ENCODE peak calls at places on chromosomes 5 and 9, in seven cellular contexts. O is IMR-90; Y is AG09319; R is fibroblast of the aortic adventitia; G is stimulated activated naive CD8-positive, alpha-beta T cell treated with anti-CD3 and anti-CD28 coated beads, Interleukin-15, Interleukin-2, amounts not matched to agents 100 U/mL and 50 U/mL, for 24 hours; S is DMS79 treated with DMSO at 0.1 percent for 48 hours; W is A549. L is an unnamed sample.

GRCh38 chr5:24510523-24510988 is 134.2 kb downstream of the CDH10 start:
- DNase-seq in G (no peak), Y (no peak), S (no peak), O (no peak), W (no peak), R (no peak), L (no peak)

GRCh38 chr9:130337784-130338380 is 72.3 kb downstream of the HMCN2 start:
- DNase-seq in W (no peak), S (no peak), O (no peak), Y (no peak), G (no peak), R (no peak), L (no peak)

GRCh38 chr9:530681-531080 is 310.8 kb upstream of the DMRT1 start:
- DNase-seq in R (peak), O (peak), S (no peak), G (no peak), Y (no peak), W (no peak), L (no peak)

GRCh38 chr5:150458819-150459557 is 9.4 kb upstream of the RPS14 start:
- DNase-seq in R (peak), S (peak), Y (no peak), W (peak), G (peak), O (peak), L (peak)

GRCh38 chr9:136886610-136887597 is 588 bp downstream of the TRAF2 start:
- DNase-seq in G (peak), R (peak), O (peak), S (no peak), Y (no peak), W (peak), L (peak)

GRCh38 chr9:72065076-72065475 is 4.7 kb upstream of the C9orf57 start:
- DNase-seq in G (no peak), W (no peak), S (no peak), O (no peak), Y (no peak), R (peak), L (no peak)

GRCh38 chr5:176796411-176796810 is 13.9 kb upstream of the UNC5A start:
- DNase-seq in Y (no peak), G (no peak), S (no peak), R (no peak), O (no peak), W (no peak), L (no peak)

GRCh38 chr9:7960615-7961014 is 161.0 kb upstream of the DMAC1 start:
- DNase-seq in R (no peak), Y (no peak), G (no peak), S (no peak), W (no peak), O (no peak), L (no peak)

GRCh38 chr5:38420691-38421395 is 135.6 kb downstream of the LIFR start:
- DNase-seq in R (peak), O (peak), W (peak), S (peak), Y (no peak), G (peak), L (peak)

GRCh38 chr5:72067682-72068470 is 39.4 kb upstream of the MAP1B start:
- DNase-seq in O (peak), S (no peak), G (no peak), Y (peak), W (peak), R (peak), L (no peak)

GRCh38 chr5:149615976-149616375 is 34.7 kb downstream of the ARHGEF37 start:
- DNase-seq in W (no peak), R (no peak), G (no peak), S (no peak), O (no peak), Y (no peak), L (no peak)

GRCh38 chr9:126301985-126302603 is 24.5 kb upstream of the MVB12B start:
- DNase-seq in O (peak), Y (peak), W (peak), S (peak), G (peak), R (peak), L (no peak)

GRCh38 chr5:143509758-143510221 is 106.3 kb upstream of the NR3C1 start:
- DNase-seq in R (no peak), O (no peak), Y (no peak), G (no peak), W (no peak), S (no peak), L (no peak)

GRCh38 chr5:87099246-87099914 is 168.3 kb upstream of the RASA1 start:
- DNase-seq in G (no peak), S (no peak), O (no peak), R (no peak), Y (no peak), W (no peak), L (no peak)

GRCh38 chr9:137809038-137809630 is 68.4 kb upstream of the CACNA1B start:
- DNase-seq in G (no peak), R (no peak), Y (no peak), S (no peak), O (no peak), W (no peak), L (no peak)

GRCh38 chr5:141825836-141826560 is 52.2 kb downstream of the PCDH1 start:
- DNase-seq in O (no peak), G (no peak), S (no peak), W (peak), Y (no peak), R (no peak), L (no peak)

GRCh38 chr5:152514827-152515397 is 109.8 kb upstream of the NMUR2 start:
- DNase-seq in G (no peak), W (peak), O (peak), S (peak), Y (no peak), R (peak), L (no peak)

GRCh38 chr5:172606156-172606785 is 34.8 kb upstream of the NEURL1B start:
- DNase-seq in Y (no peak), O (no peak), G (no peak), W (no peak), R (no peak), S (no peak), L (no peak)

GRCh38 chr5:151078490-151079262 is 2.2 kb downstream of the TNIP1 start:
- DNase-seq in Y (no peak), O (no peak), W (no peak), R (no peak), G (peak), S (no peak), L (no peak)

GRCh38 chr5:39826051-39826450 is 401.3 kb upstream of the DAB2 start:
- DNase-seq in G (no peak), O (no peak), S (no peak), R (no peak), W (no peak), Y (no peak), L (no peak)

GRCh38 chr9:128049788-128050187 is 17.3 kb downstream of the NAIF1 start:
- DNase-seq in Y (no peak), G (no peak), S (no peak), O (no peak), R (no peak), W (no peak), L (no peak)

GRCh38 chr9:93682155-93682968 is 106.0 kb downstream of the PHF2 start:
- DNase-seq in G (peak), S (peak), W (peak), R (peak), O (peak), Y (peak), L (peak)

GRCh38 chr5:173750538-173751265 is 134.3 kb upstream of the BOD1 start:
- DNase-seq in S (no peak), G (no peak), O (no peak), W (no peak), Y (no peak), R (no peak), L (no peak)

GRCh38 chr5:150085950-150086715 is at the start of gene CSF1R:
- DNase-seq in W (no peak), O (no peak), R (no peak), S (no peak), Y (no peak), G (no peak), L (no peak)

GRCh38 chr9:130201974-130202373 is 29.8 kb downstream of the NCS1 start:
- DNase-seq in W (no peak), R (no peak), S (no peak), Y (no peak), O (no peak), G (no peak), L (no peak)

GRCh38 chr5:172559004-172559932 is 81.8 kb upstream of the NEURL1B start:
- DNase-seq in R (peak), W (no peak), G (no peak), O (peak), Y (peak), S (peak), L (no peak)

GRCh38 chr9:97900103-97900737 is 22.1 kb downstream of the TRMO start:
- DNase-seq in R (peak), S (no peak), Y (peak), O (peak), W (no peak), G (no peak), L (no peak)

GRCh38 chr5:113054899-113055298 is 78.3 kb downstream of the DCP2 start:
- DNase-seq in O (no peak), S (no peak), W (no peak), R (no peak), Y (no peak), G (no peak), L (no peak)

GRCh38 chr9:115411993-115412452 is 294.1 kb upstream of the TNC start:
- DNase-seq in S (no peak), R (no peak), W (no peak), O (peak), Y (peak), G (no peak), L (no peak)

GRCh38 chr5:60177596-60177995 is 284.1 kb upstream of the PDE4D start:
- DNase-seq in W (no peak), R (no peak), Y (no peak), S (no peak), G (no peak), O (no peak), L (no peak)

GRCh38 chr9:93099551-93100264 is 3.7 kb downstream of the CARD19 start:
- DNase-seq in Y (no peak), S (no peak), W (no peak), G (no peak), R (no peak), O (no peak), L (no peak)

GRCh38 chr9:83665576-83666200 is 42.1 kb downstream of the UBQLN1 start:
- DNase-seq in Y (no peak), R (no peak), S (no peak), G (no peak), O (no peak), W (no peak), L (no peak)

GRCh38 chr5:132475531-132475930 is 15.0 kb downstream of the IRF1 start:
- DNase-seq in Y (no peak), O (no peak), W (no peak), S (no peak), R (no peak), G (no peak), L (no peak)

GRCh38 chr9:95079461-95079860 is 238.0 kb downstream of the FANCC start:
- DNase-seq in O (no peak), G (no peak), R (no peak), Y (no peak), W (no peak), S (no peak), L (no peak)

GRCh38 chr5:73663860-73664240 is 37.9 kb downstream of the ARHGEF28 start:
- DNase-seq in R (no peak), W (no peak), Y (no peak), S (no peak), G (no peak), O (no peak), L (no peak)

GRCh38 chr5:102865171-102865509 is 110.0 kb downstream of the PAM start:
- DNase-seq in S (peak), R (peak), O (peak), Y (no peak), G (no peak), W (no peak), L (no peak)

L was measured in HL-60.